ENCODE peak calls at places on chromosome 9, in nine cellular contexts. Z is fibroblast of lung, H is pancreas, U is cardiac fibroblast, E is colonic mucosa, L is progenitor cell of endocrine pancreas, M is left ventricle myocardium inferior, B is Peyer's patch, J is A549. R is an unnamed sample.
A peak's percentile ranks its signal among the peaks of the same experiment; 100 is the strongest.

GRCh38 chr9:128078504-128079434 is 10.7 kb downstream of the SLC25A25 start:
- DNase-seq in B (no peak), L (no peak), U (no peak), M (no peak), E (peak; percentile 75), J (peak; percentile 76), H (no peak), Z (peak; percentile 65), R (no peak)

GRCh38 chr9:96302021-96302420 is at the start of gene HSD17B3:
- DNase-seq in U (no peak), B (no peak), L (no peak), M (no peak), E (no peak), Z (peak; percentile 27), J (no peak), H (no peak), R (no peak)

GRCh38 chr9:113486327-113486726 is 22.8 kb downstream of the RGS3 start:
- DNase-seq in H (no peak), M (no peak), Z (no peak), E (no peak), J (no peak), L (no peak), B (peak; percentile 11), U (no peak), R (no peak)

GRCh38 chr9:31005086-31005665 is 1379.3 kb upstream of the ACO1 start:
- DNase-seq in J (no peak), E (no peak), U (no peak), M (no peak), Z (no peak), H (peak; percentile 60), B (no peak), L (no peak), R (no peak)

GRCh38 chr9:88498880-88499279 is 36.1 kb upstream of the NXNL2 start:
- DNase-seq in B (no peak), U (no peak), Z (no peak), L (no peak), H (no peak), E (no peak), M (peak; percentile 33), J (no peak), R (no peak)

GRCh38 chr9:16575142-16575877 is 295.2 kb downstream of the BNC2 start:
- DNase-seq in B (no peak), H (no peak), M (no peak), Z (no peak), E (no peak), J (no peak), U (peak; percentile 34), L (no peak), R (no peak)

GRCh38 chr9:374726-375125 is 160.1 kb downstream of the DOCK8 start:
- DNase-seq in Z (no peak), H (no peak), E (no peak), U (no peak), M (no peak), B (no peak), J (no peak), L (no peak), R (no peak)

GRCh38 chr9:98551511-98552286 is 157.0 kb downstream of the GABBR2 start:
- DNase-seq in E (peak; percentile 3), U (peak; percentile 75), J (no peak), Z (peak; percentile 99), B (no peak), H (no peak), M (no peak), L (no peak), R (no peak)

GRCh38 chr9:119963258-119963797 is 594.1 kb upstream of the BRINP1 start:
- DNase-seq in M (no peak), Z (peak; percentile 95), H (no peak), U (peak; percentile 37), B (no peak), E (no peak), L (no peak), J (peak; percentile 37), R (no peak)

GRCh38 chr9:68575821-68576220 is 35.1 kb upstream of the TMEM252 start:
- DNase-seq in M (no peak), L (no peak), E (no peak), H (no peak), Z (no peak), J (no peak), B (no peak), U (no peak), R (no peak)

GRCh38 chr9:87324613-87325194 is 173.0 kb upstream of the DAPK1 start:
- DNase-seq in Z (peak; percentile 26), H (no peak), J (peak; percentile 31), M (no peak), E (no peak), U (peak; percentile 79), L (no peak), B (no peak), R (no peak)

GRCh38 chr9:88824711-88825110 is 166.6 kb upstream of the S1PR3 start:
- DNase-seq in E (no peak), B (no peak), M (no peak), U (peak; percentile 42), J (no peak), H (no peak), L (no peak), Z (no peak), R (no peak)

GRCh38 chr9:96203867-96204412 is 98.0 kb downstream of the HSD17B3 start:
- DNase-seq in L (no peak), B (no peak), M (peak; percentile 20), E (no peak), Z (peak; percentile 38), H (no peak), U (no peak), J (no peak), R (no peak)

GRCh38 chr9:8224381-8224791 is 424.8 kb upstream of the DMAC1 start:
- DNase-seq in Z (peak; percentile 36), L (no peak), U (no peak), H (no peak), B (no peak), J (no peak), E (no peak), M (no peak), R (no peak)

GRCh38 chr9:114261026-114261425 is 61.9 kb upstream of the ORM1 start:
- DNase-seq in L (no peak), H (no peak), Z (no peak), B (no peak), M (no peak), J (no peak), U (no peak), E (no peak), R (no peak)

GRCh38 chr9:88476491-88477271 is 58.3 kb upstream of the NXNL2 start:
- DNase-seq in M (no peak), H (no peak), L (no peak), J (no peak), Z (peak; percentile 78), U (peak; percentile 33), B (no peak), E (no peak), R (no peak)

GRCh38 chr9:61673664-61674381 is 484.0 kb downstream of the SPATA31A7 start:
- DNase-seq in B (peak; percentile 36), M (no peak), L (no peak), J (no peak), H (peak; percentile 52), Z (no peak), U (no peak), E (no peak), R (no peak)

GRCh38 chr9:79257671-79258410 is 313.9 kb upstream of the TLE4 start:
- DNase-seq in J (no peak), B (no peak), H (no peak), E (no peak), M (no peak), Z (peak; percentile 27), U (no peak), L (no peak), R (no peak)

DNA sequence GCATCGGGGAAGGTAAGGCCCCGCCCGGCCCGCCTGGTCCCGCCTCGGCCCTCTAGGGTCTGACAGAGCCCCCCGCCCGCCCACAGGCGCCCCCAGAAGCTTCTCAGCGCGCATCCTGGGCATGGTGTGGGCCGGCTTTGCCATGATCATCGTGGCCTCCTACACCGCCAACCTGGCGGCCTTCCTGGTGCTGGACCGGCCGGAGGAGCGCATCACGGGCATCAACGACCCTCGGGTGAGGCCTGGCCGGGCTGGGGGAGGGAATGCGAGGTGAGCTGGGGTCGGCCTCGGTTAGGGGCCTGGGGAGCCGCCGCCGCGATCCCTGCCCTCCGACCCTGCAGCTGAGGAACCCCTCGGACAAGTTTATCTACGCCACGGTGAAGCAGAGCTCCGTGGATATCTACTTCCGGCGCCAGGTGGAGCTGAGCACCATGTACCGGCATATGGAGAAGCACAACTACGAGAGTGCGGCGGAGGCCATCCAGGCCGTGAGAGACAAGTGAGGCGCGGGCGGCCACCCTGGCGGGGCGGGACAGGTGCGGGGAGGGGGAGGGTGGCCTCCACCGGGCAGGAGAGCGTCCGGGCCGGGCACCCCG is 7.2 kb downstream of the LRRC26 start:
- DNase-seq in U (no peak), Z (no peak), L (no peak), H (peak; percentile 76), M (no peak), B (peak; percentile 72), J (no peak), E (peak; percentile 63), R (no peak)
- TF ChIP-seq CTCF in U (no peak), Z (no peak), L (no peak), H (no peak), M (peak; percentile 38), B (no peak), J (peak; percentile 14), E (no peak), R (no peak)

DNA sequence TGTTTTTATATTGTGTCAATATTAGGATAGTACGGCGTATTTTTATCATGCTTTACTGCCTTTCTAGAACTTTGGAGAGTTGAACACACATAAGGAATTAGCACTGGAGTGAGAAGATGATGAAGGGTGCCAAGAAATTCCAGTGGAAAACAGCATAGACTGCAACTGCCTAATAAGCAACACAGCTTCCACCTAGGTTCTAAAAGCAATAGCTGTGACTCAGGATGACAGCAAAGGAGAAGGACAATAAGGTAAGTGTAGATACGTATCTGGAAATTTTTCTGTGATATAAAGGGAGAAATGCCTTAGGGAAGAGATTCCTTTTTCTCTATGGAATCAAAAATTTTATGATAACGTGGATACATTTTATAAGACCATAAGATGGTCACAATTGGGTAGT is 7.4 kb downstream of the PTPRD start:
- DNase-seq in J (no peak), L (no peak), H (no peak), U (no peak), B (no peak), M (no peak), Z (no peak), E (no peak), R (no peak)
- TF ChIP-seq CTCF in J (no peak), L (no peak), H (no peak), U (no peak), B (no peak), M (no peak), Z (no peak), E (no peak), R (no peak)

DNA sequence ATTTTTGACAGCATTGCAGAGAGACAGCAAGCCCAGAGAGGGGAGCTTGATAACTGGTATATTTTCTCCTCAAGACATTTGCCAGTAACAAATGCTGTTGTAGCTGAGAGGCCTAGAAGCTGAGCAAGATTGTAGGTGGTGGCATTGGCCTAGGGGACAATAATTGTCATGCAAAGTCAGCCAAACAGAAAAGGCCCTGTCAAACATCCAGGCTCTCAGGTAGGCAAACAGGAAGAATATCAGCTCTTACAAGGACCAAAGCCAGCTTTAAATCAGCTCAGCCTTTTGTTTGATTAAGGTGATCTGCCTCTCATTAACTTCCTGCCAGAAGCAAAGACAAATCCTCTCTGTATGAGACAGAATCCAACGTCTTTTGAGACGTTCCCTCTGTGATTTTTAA is 29.7 kb upstream of the BARX1 start:
- DNase-seq in U (no peak), Z (no peak), M (no peak), J (no peak), H (no peak), B (no peak), L (no peak), E (no peak), R (no peak)
- TF ChIP-seq CTCF in U (no peak), Z (no peak), M (no peak), J (no peak), H (no peak), B (no peak), L (no peak), E (no peak), R (no peak)

GRCh38 chr9:2420488-2421056 is 201.0 kb upstream of the VLDLR start:
- DNase-seq in E (no peak), H (no peak), J (no peak), Z (no peak), U (no peak), B (no peak), M (no peak), L (no peak), R (no peak)
- TF ChIP-seq CTCF in E (no peak), H (no peak), J (no peak), Z (no peak), U (no peak), B (no peak), M (no peak), L (no peak), R (no peak)

R was measured in activated B cell treated with CpG ODN at 0.5 μM for 24 hours.